ENCODE peak calls at places on chromosomes 16 and 17, in ten cellular contexts. S is activated B cell treated with CpG ODN at 0.5 μM for 24 hours, Z is endothelial cell, J is HFF-Myc, L is AG04450, A is AG09319, N is fibroblast of the aortic adventitia, R is astrocyte of the cerebellum, U is thyroid gland, Q is omental fat pad. Y is an unnamed sample.

GRCh38 chr16:7086842-7087616 is 245.6 kb upstream of the RBFOX1 start:
- DNase-seq in S (no peak), Z (peak; percentile 4), J (no peak), L (no peak), A (no peak), N (no peak), R (no peak), U (peak; percentile 20), Q (no peak), Y (no peak)

GRCh38 chr16:67165121-67166034 is 833 bp downstream of the HSF4 start:
- DNase-seq in S (no peak), Z (no peak), J (no peak), L (no peak), A (no peak), N (no peak), R (no peak), U (peak; percentile 30), Q (no peak), Y (no peak)

GRCh38 chr17:18267927-18268711 is 7.7 kb downstream of the MIEF2 start:
- DNase-seq in S (no peak), Z (no peak), J (no peak), L (no peak), A (no peak), N (peak; percentile 37), R (no peak), U (no peak), Q (no peak), Y (no peak)

GRCh38 chr16:15518412-15519351 is 84.3 kb downstream of the BMERB1 start:
- DNase-seq in S (no peak), Z (no peak), J (no peak), L (peak; percentile 27), A (peak; percentile 75), N (peak; percentile 99), R (peak; percentile 51), U (no peak), Q (no peak), Y (no peak)

GRCh38 chr16:3645504-3646347 is 8.8 kb upstream of the DNASE1 start:
- DNase-seq in S (peak; percentile 2), Z (no peak), J (no peak), L (peak; percentile 41), A (no peak), N (no peak), R (peak; percentile 87), U (no peak), Q (no peak), Y (no peak)

GRCh38 chr17:12514596-12514995 is 151.1 kb upstream of the MYOCD start:
- DNase-seq in S (no peak), Z (no peak), J (no peak), L (no peak), A (no peak), N (no peak), R (no peak), U (no peak), Q (no peak), Y (no peak)

GRCh38 chr17:6387442-6387841 is 47.5 kb downstream of the AIPL1 start:
- DNase-seq in S (no peak), Z (no peak), J (no peak), L (no peak), A (no peak), N (no peak), R (no peak), U (no peak), Q (no peak), Y (no peak)

GRCh38 chr17:18959071-18959844 is 7.3 kb downstream of the SLC5A10 start:
- DNase-seq in S (no peak), Z (no peak), J (no peak), L (no peak), A (no peak), N (no peak), R (no peak), U (no peak), Q (no peak), Y (no peak)

GRCh38 chr17:68501074-68501473 is 11.2 kb upstream of the PRKAR1A start:
- DNase-seq in S (no peak), Z (no peak), J (no peak), L (no peak), A (no peak), N (no peak), R (no peak), U (no peak), Q (no peak), Y (no peak)

GRCh38 chr17:81285179-81285878 is 9.8 kb downstream of the SLC38A10 start:
- DNase-seq in S (peak; percentile 49), Z (peak; percentile 71), J (no peak), L (no peak), A (no peak), N (peak; percentile 24), R (no peak), U (peak; percentile 39), Q (peak; percentile 52), Y (peak; percentile 28)

GRCh38 chr16:15610369-15610871 is 32.5 kb downstream of the MARF1 start:
- DNase-seq in S (no peak), Z (no peak), J (no peak), L (no peak), A (no peak), N (peak; percentile 10), R (no peak), U (no peak), Q (no peak), Y (no peak)

GRCh38 chr16:27665881-27666280 is 115.9 kb downstream of the KATNIP start:
- DNase-seq in S (no peak), Z (no peak), J (no peak), L (no peak), A (no peak), N (peak; percentile 55), R (no peak), U (no peak), Q (no peak), Y (no peak)

GRCh38 chr16:27677300-27677699 is 127.4 kb downstream of the KATNIP start:
- DNase-seq in S (no peak), Z (no peak), J (no peak), L (no peak), A (no peak), N (peak; percentile 34), R (no peak), U (no peak), Q (no peak), Y (no peak)

GRCh38 chr16:27676807-27677206 is 126.9 kb downstream of the KATNIP start:
- DNase-seq in S (no peak), Z (no peak), J (no peak), L (peak; percentile 20), A (no peak), N (peak; percentile 44), R (no peak), U (no peak), Q (no peak), Y (no peak)

GRCh38 chr16:27670071-27670825 is 120.3 kb downstream of the KATNIP start:
- DNase-seq in S (no peak), Z (no peak), J (no peak), L (no peak), A (no peak), N (no peak), R (no peak), U (no peak), Q (no peak), Y (no peak)

DNA sequence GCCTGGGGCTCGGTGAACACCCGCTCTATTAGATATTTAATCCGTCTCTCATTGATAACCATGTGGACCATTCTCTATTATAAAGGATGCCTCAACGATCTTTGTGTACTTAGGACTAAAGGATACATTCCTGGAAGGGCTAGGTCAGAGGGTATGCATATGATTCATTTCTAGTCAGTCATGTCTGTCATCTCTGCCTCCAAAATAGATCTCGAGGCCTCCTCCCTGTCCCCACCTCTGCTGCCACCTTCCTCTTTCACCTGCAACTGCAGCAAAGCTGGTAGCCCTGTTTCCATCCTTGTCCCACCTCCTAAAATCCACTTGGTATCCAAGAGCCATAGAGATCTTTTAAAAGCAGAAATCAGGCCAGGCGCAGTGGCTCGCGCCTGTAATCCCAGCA is 121.5 kb downstream of the KATNIP start:
- DNase-seq in S (no peak), Z (no peak), J (no peak), L (no peak), A (no peak), N (no peak), R (no peak), U (no peak), Q (no peak), Y (no peak)
- TF ChIP-seq CTCF in S (no peak), Z (no peak), J (no peak), L (no peak), A (no peak), N (no peak), R (no peak), U (no peak), Q (no peak), Y (no peak)

GRCh38 chr17:45052052-45052772 is 780 bp upstream of the DCAKD start:
- DNase-seq in S (peak; percentile 30), Z (peak; percentile 52), J (no peak), L (no peak), A (no peak), N (no peak), R (no peak), U (no peak), Q (no peak), Y (peak; percentile 28)

GRCh38 chr17:45051060-45051719 is at the start of gene DCAKD:
- DNase-seq in S (peak; percentile 86), Z (peak; percentile 93), J (no peak), L (peak; percentile 86), A (peak; percentile 90), N (peak; percentile 92), R (peak; percentile 86), U (peak; percentile 96), Q (peak; percentile 57), Y (peak; percentile 77)

GRCh38 chr17:45050680-45051059 is 762 bp downstream of the DCAKD start:
- DNase-seq in S (no peak), Z (no peak), J (no peak), L (no peak), A (no peak), N (no peak), R (no peak), U (no peak), Q (no peak), Y (peak; percentile 19)

GRCh38 chr17:45046536-45047125 is 4.8 kb downstream of the DCAKD start:
- DNase-seq in S (no peak), Z (no peak), J (no peak), L (no peak), A (no peak), N (no peak), R (no peak), U (no peak), Q (no peak), Y (no peak)

GRCh38 chr17:45048795-45049563 is 2.5 kb downstream of the DCAKD start:
- DNase-seq in S (no peak), Z (no peak), J (no peak), L (no peak), A (no peak), N (no peak), R (no peak), U (no peak), Q (no peak), Y (no peak)
- TF ChIP-seq CTCF in S (no peak), Z (peak; percentile 21), J (peak; percentile 12), L (peak; percentile 44), A (peak; percentile 16), N (peak; percentile 53), R (peak; percentile 33), U (no peak), Q (no peak), Y (no peak)

GRCh38 chr16:12247811-12248210 is 271.3 kb downstream of the SNX29 start:
- DNase-seq in S (no peak), Z (no peak), J (no peak), L (no peak), A (no peak), N (no peak), R (no peak), U (no peak), Q (no peak), Y (no peak)
- TF ChIP-seq CTCF in S (no peak), Z (no peak), J (no peak), L (no peak), A (no peak), N (no peak), R (no peak), U (no peak), Q (no peak), Y (no peak)

GRCh38 chr16:17420821-17421220 is 49.9 kb downstream of the XYLT1 start:
- DNase-seq in S (no peak), Z (no peak), J (no peak), L (no peak), A (no peak), N (no peak), R (no peak), U (no peak), Q (no peak), Y (no peak)
- TF ChIP-seq CTCF in S (no peak), Z (no peak), J (no peak), L (no peak), A (no peak), N (no peak), R (no peak), U (no peak), Q (no peak), Y (no peak)

Y was measured in CD4-positive, alpha-beta T cell.